ENCODE peak calls at places on chromosomes 16 and 17, in seven cellular contexts. C, P, I, Y, X, O and E are unnamed samples.

GRCh38 chr17:83146347-83146746 is 66.9 kb downstream of the METRNL start:
- DNase-seq in X (no peak), C (no peak), O (no peak), Y (no peak), I (no peak), P (no peak), E (peak)

GRCh38 chr17:82370471-82371332 is 863 bp upstream of the UTS2R start:
- DNase-seq in I (no peak), O (no peak), Y (no peak), X (no peak), C (no peak), P (peak), E (no peak)

GRCh38 chr16:12436201-12436657 is 367.5 kb downstream of the CPPED1 start:
- DNase-seq in X (no peak), I (no peak), P (no peak), Y (peak), O (no peak), C (no peak), E (no peak)

GRCh38 chr17:71145486-71145885 is 975.3 kb upstream of the SOX9 start:
- DNase-seq in Y (no peak), I (no peak), O (no peak), C (no peak), P (no peak), X (no peak), E (no peak)

GRCh38 chr17:47305302-47305923 is 18.3 kb upstream of the EFCAB13 start:
- DNase-seq in I (no peak), C (no peak), X (no peak), Y (peak), P (no peak), O (peak), E (no peak)

GRCh38 chr17:55273579-55274370 is 9.0 kb downstream of the HLF start:
- DNase-seq in C (peak), O (no peak), I (no peak), Y (no peak), P (no peak), X (no peak), E (no peak)

GRCh38 chr17:75785016-75785769 is 587 bp downstream of the UNK start:
- DNase-seq in O (peak), C (peak), X (peak), Y (no peak), I (no peak), P (peak), E (no peak)

GRCh38 chr17:41456206-41456605 is 11.0 kb downstream of the KRT32 start:
- DNase-seq in Y (peak), X (no peak), O (no peak), C (no peak), I (no peak), P (no peak), E (no peak)

GRCh38 chr17:83173997-83174858 is 94.8 kb downstream of the METRNL start:
- DNase-seq in I (no peak), X (peak), O (no peak), C (no peak), P (no peak), Y (peak), E (no peak)

GRCh38 chr17:73148540-73149334 is 16.1 kb upstream of the SSTR2 start:
- DNase-seq in Y (no peak), O (no peak), C (no peak), I (no peak), P (no peak), X (no peak), E (no peak)

GRCh38 chr17:19409509-19409908 is 1.5 kb upstream of the RNF112 start:
- DNase-seq in I (no peak), P (no peak), C (no peak), Y (no peak), O (peak), X (no peak), E (no peak)